ENCODE peak calls at places on chromosomes 3 and 15, in nine cellular contexts. D is aorta; N is activated naive CD8-positive, alpha-beta T cell treated with anti-CD3 and anti-CD28 coated beads, Interleukin-2, amount 50 U/mL, for 24 hours; J is fibroblast of lung; A is T-cell; C is HS-27A; T is HEK293T; I is GM23338; G is thyroid gland. W is an unnamed sample.

GRCh38 chr15:70051948-70052633 is 45.6 kb downstream of the TLE3 start:
- DNase-seq in D (peak), N (no peak), J (no peak), A (no peak), C (no peak), T (no peak), I (no peak), G (no peak), W (no peak)

GRCh38 chr3:15333099-15333956 is 942 bp upstream of the SH3BP5 start:
- DNase-seq in D (no peak), N (no peak), J (no peak), A (no peak), C (no peak), T (no peak), I (no peak), G (no peak), W (no peak)

GRCh38 chr15:43508421-43508820 is 9.0 kb upstream of the MAP1A start:
- DNase-seq in D (no peak), N (no peak), J (no peak), A (no peak), C (no peak), T (no peak), I (no peak), G (no peak), W (no peak)

GRCh38 chr15:60087561-60087960 is 83.5 kb downstream of the FOXB1 start:
- DNase-seq in D (no peak), N (no peak), J (no peak), A (no peak), C (no peak), T (no peak), I (no peak), G (no peak), W (no peak)

GRCh38 chr15:81023483-81024264 is 23.0 kb downstream of the TLNRD1 start:
- DNase-seq in D (peak), N (peak), J (peak), A (peak), C (no peak), T (no peak), I (no peak), G (peak), W (peak)

GRCh38 chr3:68809596-68809995 is 122.8 kb downstream of the TAFA4 start:
- DNase-seq in D (no peak), N (no peak), J (no peak), A (no peak), C (no peak), T (no peak), I (no peak), G (no peak), W (no peak)

GRCh38 chr3:172846706-172847105 is 96.2 kb downstream of the ECT2 start:
- DNase-seq in D (no peak), N (no peak), J (no peak), A (no peak), C (no peak), T (no peak), I (no peak), G (no peak), W (no peak)

GRCh38 chr3:191066669-191067068 is 132.4 kb upstream of the OSTN start:
- DNase-seq in D (no peak), N (no peak), J (peak), A (no peak), C (no peak), T (no peak), I (no peak), G (no peak), W (no peak)

GRCh38 chr15:80107774-80108173 is 45.0 kb upstream of the FAH start:
- DNase-seq in D (no peak), N (no peak), J (no peak), A (no peak), C (no peak), T (no peak), I (peak), G (peak), W (no peak)

GRCh38 chr15:77533530-77533929 is 99.2 kb downstream of the LINGO1 start:
- DNase-seq in D (peak), N (no peak), J (no peak), A (no peak), C (no peak), T (no peak), I (peak), G (no peak), W (no peak)

GRCh38 chr3:44915702-44916438 is 41.5 kb downstream of the TGM4 start:
- DNase-seq in D (no peak), N (no peak), J (peak), A (no peak), C (no peak), T (no peak), I (peak), G (no peak), W (no peak)

GRCh38 chr15:67855842-67856241 is 16.0 kb upstream of the RNU6-1 start:
- DNase-seq in D (no peak), N (no peak), J (no peak), A (no peak), C (no peak), T (no peak), I (no peak), G (peak), W (no peak)

GRCh38 chr3:133928903-133929607 is 33.4 kb upstream of the RAB6B start:
- DNase-seq in D (no peak), N (no peak), J (no peak), A (no peak), C (no peak), T (no peak), I (no peak), G (no peak), W (no peak)

GRCh38 chr3:8851703-8852102 is 82.3 kb upstream of the OXTR start:
- DNase-seq in D (no peak), N (no peak), J (peak), A (no peak), C (peak), T (no peak), I (no peak), G (no peak), W (no peak)

GRCh38 chr3:65398953-65399352 is 639.8 kb downstream of the MAGI1 start:
- DNase-seq in D (no peak), N (no peak), J (no peak), A (no peak), C (no peak), T (no peak), I (no peak), G (no peak), W (no peak)

GRCh38 chr3:124277516-124277890 is 285.6 kb upstream of the ROPN1 start:
- DNase-seq in D (no peak), N (no peak), J (no peak), A (no peak), C (no peak), T (no peak), I (no peak), G (peak), W (peak)

W was measured in right cardiac atrium.